ENCODE peak calls at places on chromosomes 5 and 9, in six cellular contexts. One of them, this sample, is unnamed.

GRCh38 chr9:130138791-130139190 is 33.4 kb upstream of the NCS1 start:
- DNase-seq in H1: no peak
- DNase-seq in A549: no peak
- DNase-seq in endothelial cell of umbilical vein: peak
- DNase-seq in WTC11: no peak
- DNase-seq in HCT116: no peak
- DNase-seq in this sample: no peak

GRCh38 chr5:158456756-158457155 is 597.8 kb upstream of the CLINT1 start:
- DNase-seq in A549: peak
- DNase-seq in WTC11: no peak
- DNase-seq in endothelial cell of umbilical vein: peak
- DNase-seq in H1: no peak
- DNase-seq in HCT116: no peak
- DNase-seq in this sample: peak

GRCh38 chr5:14032944-14033343 is 88.5 kb upstream of the DNAH5 start:
- DNase-seq in endothelial cell of umbilical vein: no peak
- DNase-seq in H1: no peak
- DNase-seq in A549: no peak
- DNase-seq in WTC11: no peak
- DNase-seq in HCT116: peak
- DNase-seq in this sample: no peak

GRCh38 chr5:110441035-110441434 is 285.4 kb downstream of the TMEM232 start:
- DNase-seq in HCT116: peak
- DNase-seq in A549: no peak
- DNase-seq in endothelial cell of umbilical vein: no peak
- DNase-seq in H1: no peak
- DNase-seq in WTC11: peak
- DNase-seq in this sample: peak

GRCh38 chr5:146048994-146049703 is 56.2 kb downstream of the PLAC8L1 start:
- DNase-seq in A549: peak
- DNase-seq in H1: peak
- DNase-seq in endothelial cell of umbilical vein: peak
- DNase-seq in WTC11: peak
- DNase-seq in HCT116: peak
- DNase-seq in this sample: peak

GRCh38 chr9:99582768-99583167 is 238.9 kb upstream of the NR4A3 start:
- DNase-seq in H1: no peak
- DNase-seq in HCT116: no peak
- DNase-seq in WTC11: no peak
- DNase-seq in endothelial cell of umbilical vein: no peak
- DNase-seq in A549: no peak
- DNase-seq in this sample: no peak

GRCh38 chr5:39521945-39522590 is 97.3 kb upstream of the DAB2 start:
- DNase-seq in H1: no peak
- DNase-seq in A549: no peak
- DNase-seq in WTC11: no peak
- DNase-seq in HCT116: no peak
- DNase-seq in endothelial cell of umbilical vein: no peak
- DNase-seq in this sample: no peak

GRCh38 chr9:94757158-94757557 is 30.7 kb downstream of the AOPEP start:
- DNase-seq in H1: no peak
- DNase-seq in A549: no peak
- DNase-seq in WTC11: no peak
- DNase-seq in HCT116: no peak
- DNase-seq in endothelial cell of umbilical vein: no peak
- DNase-seq in this sample: no peak

GRCh38 chr5:95842955-95843544 is 20.5 kb upstream of the GLRX start:
- DNase-seq in H1: no peak
- DNase-seq in endothelial cell of umbilical vein: peak
- DNase-seq in A549: no peak
- DNase-seq in WTC11: no peak
- DNase-seq in HCT116: no peak
- DNase-seq in this sample: peak

GRCh38 chr9:135927195-135928013 is 20.1 kb upstream of the CAMSAP1 start:
- DNase-seq in A549: no peak
- DNase-seq in HCT116: no peak
- DNase-seq in WTC11: no peak
- DNase-seq in endothelial cell of umbilical vein: no peak
- DNase-seq in H1: no peak
- DNase-seq in this sample: no peak

GRCh38 chr5:151740958-151741373 is 17.5 kb downstream of the ATOX1 start:
- DNase-seq in HCT116: no peak
- DNase-seq in H1: no peak
- DNase-seq in endothelial cell of umbilical vein: peak
- DNase-seq in WTC11: no peak
- DNase-seq in A549: no peak
- DNase-seq in this sample: no peak

GRCh38 chr9:133942206-133942975 is 49.7 kb downstream of the VAV2 start:
- DNase-seq in H1: no peak
- DNase-seq in endothelial cell of umbilical vein: no peak
- DNase-seq in A549: no peak
- DNase-seq in HCT116: no peak
- DNase-seq in WTC11: no peak
- DNase-seq in this sample: no peak

GRCh38 chr5:154097031-154097430 is 58.3 kb downstream of the MFAP3 start:
- DNase-seq in HCT116: no peak
- DNase-seq in H1: no peak
- DNase-seq in endothelial cell of umbilical vein: no peak
- DNase-seq in A549: no peak
- DNase-seq in WTC11: no peak
- DNase-seq in this sample: peak

GRCh38 chr5:40027395-40027794 is 602.6 kb upstream of the DAB2 start:
- DNase-seq in A549: no peak
- DNase-seq in HCT116: no peak
- DNase-seq in WTC11: no peak
- DNase-seq in endothelial cell of umbilical vein: no peak
- DNase-seq in H1: no peak
- DNase-seq in this sample: no peak

GRCh38 chr9:135526730-135527571 is 5.7 kb downstream of the LCN1 start:
- DNase-seq in WTC11: peak
- DNase-seq in A549: peak
- DNase-seq in endothelial cell of umbilical vein: no peak
- DNase-seq in H1: peak
- DNase-seq in HCT116: no peak
- DNase-seq in this sample: peak

GRCh38 chr9:26856413-26857032 is 36.1 kb downstream of the CAAP1 start:
- DNase-seq in endothelial cell of umbilical vein: peak
- DNase-seq in WTC11: peak
- DNase-seq in H1: no peak
- DNase-seq in HCT116: peak
- DNase-seq in A549: peak
- DNase-seq in this sample: peak

GRCh38 chr9:92637886-92638620 is 31.9 kb downstream of the IPPK start:
- DNase-seq in H1: no peak
- DNase-seq in endothelial cell of umbilical vein: no peak
- DNase-seq in WTC11: no peak
- DNase-seq in HCT116: no peak
- DNase-seq in A549: no peak
- DNase-seq in this sample: no peak

GRCh38 chr9:73782166-73782565 is 630.5 kb downstream of the ANXA1 start:
- DNase-seq in H1: no peak
- DNase-seq in A549: no peak
- DNase-seq in endothelial cell of umbilical vein: no peak
- DNase-seq in HCT116: no peak
- DNase-seq in WTC11: no peak
- DNase-seq in this sample: peak

GRCh38 chr9:137314561-137315560 is 12.8 kb upstream of the NRARP start:
- DNase-seq in H1: no peak
- DNase-seq in A549: no peak
- DNase-seq in WTC11: no peak
- DNase-seq in endothelial cell of umbilical vein: no peak
- DNase-seq in HCT116: no peak
- DNase-seq in this sample: no peak

GRCh38 chr9:93652604-93653592 is 76.5 kb downstream of the PHF2 start:
- DNase-seq in WTC11: peak
- DNase-seq in HCT116: no peak
- DNase-seq in endothelial cell of umbilical vein: no peak
- DNase-seq in H1: no peak
- DNase-seq in A549: no peak
- DNase-seq in this sample: no peak

GRCh38 chr9:99239341-99240055 is 17.4 kb downstream of the SEC61B start:
- DNase-seq in endothelial cell of umbilical vein: no peak
- DNase-seq in WTC11: no peak
- DNase-seq in HCT116: no peak
- DNase-seq in A549: no peak
- DNase-seq in H1: no peak
- DNase-seq in this sample: no peak

GRCh38 chr9:92638621-92639101 is 31.3 kb downstream of the IPPK start:
- DNase-seq in H1: no peak
- DNase-seq in HCT116: no peak
- DNase-seq in endothelial cell of umbilical vein: no peak
- DNase-seq in A549: no peak
- DNase-seq in WTC11: no peak
- DNase-seq in this sample: no peak

GRCh38 chr5:106414342-106414741 is 1256.4 kb downstream of the EFNA5 start:
- DNase-seq in H1: no peak
- DNase-seq in WTC11: no peak
- DNase-seq in A549: no peak
- DNase-seq in HCT116: no peak
- DNase-seq in endothelial cell of umbilical vein: no peak
- DNase-seq in this sample: no peak

GRCh38 chr9:135827301-135827700 is 80.0 kb downstream of the CAMSAP1 start:
- DNase-seq in endothelial cell of umbilical vein: no peak
- DNase-seq in H1: no peak
- DNase-seq in A549: no peak
- DNase-seq in WTC11: no peak
- DNase-seq in HCT116: no peak
- DNase-seq in this sample: no peak

DNA sequence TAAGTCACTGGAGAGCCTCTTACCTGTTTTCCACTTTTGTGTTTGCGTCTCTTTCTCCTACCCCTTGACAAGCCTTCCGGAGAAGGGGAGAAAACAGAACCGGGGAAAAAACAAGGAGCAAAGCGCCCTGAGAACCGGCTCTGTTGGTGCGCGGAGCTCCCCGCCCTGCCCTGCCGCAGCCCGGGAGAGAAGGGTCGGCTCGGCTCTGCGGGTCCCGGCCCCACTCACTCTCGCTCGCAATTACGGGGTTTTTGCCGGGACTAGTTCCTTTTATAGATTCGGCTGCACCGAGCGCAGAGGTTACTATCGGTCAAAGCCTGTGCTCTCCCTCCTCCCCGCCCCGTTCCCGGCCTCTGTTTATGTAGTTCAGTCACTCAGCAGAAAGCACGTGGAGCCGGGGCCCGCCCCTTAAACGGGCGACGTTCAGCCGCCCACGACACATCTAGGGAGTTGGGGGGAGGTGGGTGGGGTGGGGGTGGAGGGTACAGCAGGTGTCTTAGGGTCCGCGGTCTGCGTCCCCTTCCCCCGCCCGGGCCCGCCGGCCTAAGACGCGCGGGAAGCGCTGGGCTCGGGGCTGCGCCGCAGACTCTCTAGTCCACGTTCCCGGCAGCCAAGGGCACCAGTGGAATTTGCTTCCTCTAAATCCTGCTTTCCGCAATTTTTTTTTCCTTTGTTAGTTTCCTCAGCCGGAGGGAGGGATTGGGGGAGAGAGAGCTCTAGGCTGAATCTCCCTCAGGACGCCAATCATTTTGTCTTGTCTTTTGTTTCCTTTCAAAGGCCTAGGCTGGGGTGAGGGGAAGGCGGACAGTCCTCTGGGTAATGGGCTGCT is at the start of gene ABCA1:
- DNase-seq in endothelial cell of umbilical vein: peak
- DNase-seq in WTC11: peak
- DNase-seq in HCT116: peak
- DNase-seq in H1: peak
- DNase-seq in A549: peak
- DNase-seq in this sample: peak
- TF ChIP-seq MAX in endothelial cell of umbilical vein: peak
- TF ChIP-seq MAX in WTC11: peak
- TF ChIP-seq MAX in HCT116: peak
- TF ChIP-seq MAX in H1: peak
- TF ChIP-seq MAX in A549: peak
- TF ChIP-seq MAX in this sample: peak

DNA sequence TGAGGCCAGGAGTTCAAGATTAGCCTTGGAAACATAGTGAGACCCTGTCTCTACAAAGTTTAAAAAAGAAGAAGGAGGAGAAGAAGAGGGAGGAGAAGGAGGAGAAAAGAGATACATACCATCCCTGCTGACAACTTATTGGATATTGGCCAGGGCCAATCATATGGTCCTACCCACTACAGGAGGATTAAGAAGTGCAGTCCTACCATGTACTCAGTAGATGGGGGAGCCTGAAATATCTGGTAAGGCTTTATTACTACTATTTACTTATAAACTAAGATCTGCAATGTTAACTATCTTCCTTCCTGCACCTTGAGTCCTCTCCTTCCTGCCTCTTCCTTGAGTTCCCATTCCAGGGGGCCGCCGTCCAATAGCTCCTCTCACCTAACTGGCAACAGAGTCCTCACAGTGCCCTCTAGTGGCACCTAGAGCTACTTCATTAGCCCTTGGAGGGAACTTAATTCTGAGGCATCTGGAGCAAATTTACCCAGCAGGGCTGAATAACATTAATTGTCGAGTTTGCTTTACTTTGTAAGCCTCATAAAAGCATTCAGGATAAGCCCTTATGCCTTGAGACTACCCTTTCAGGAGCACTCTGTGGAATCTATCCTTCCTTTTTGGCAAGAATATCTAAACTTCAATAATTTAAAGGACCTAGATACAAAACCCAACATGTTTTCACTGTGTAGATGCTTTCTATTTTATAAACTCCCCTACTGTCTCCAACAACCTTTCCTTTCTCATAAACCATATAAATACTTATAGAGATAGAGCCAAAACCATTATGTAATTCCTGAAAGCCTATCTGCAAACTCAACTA is 39.1 kb upstream of the RANBP6 start:
- DNase-seq in H1: peak
- DNase-seq in WTC11: peak
- DNase-seq in endothelial cell of umbilical vein: peak
- DNase-seq in HCT116: peak
- DNase-seq in A549: peak
- DNase-seq in this sample: peak
- TF ChIP-seq MAX in H1: no peak
- TF ChIP-seq MAX in WTC11: no peak
- TF ChIP-seq MAX in endothelial cell of umbilical vein: no peak
- TF ChIP-seq MAX in HCT116: no peak
- TF ChIP-seq MAX in A549: no peak
- TF ChIP-seq MAX in this sample: no peak

DNA sequence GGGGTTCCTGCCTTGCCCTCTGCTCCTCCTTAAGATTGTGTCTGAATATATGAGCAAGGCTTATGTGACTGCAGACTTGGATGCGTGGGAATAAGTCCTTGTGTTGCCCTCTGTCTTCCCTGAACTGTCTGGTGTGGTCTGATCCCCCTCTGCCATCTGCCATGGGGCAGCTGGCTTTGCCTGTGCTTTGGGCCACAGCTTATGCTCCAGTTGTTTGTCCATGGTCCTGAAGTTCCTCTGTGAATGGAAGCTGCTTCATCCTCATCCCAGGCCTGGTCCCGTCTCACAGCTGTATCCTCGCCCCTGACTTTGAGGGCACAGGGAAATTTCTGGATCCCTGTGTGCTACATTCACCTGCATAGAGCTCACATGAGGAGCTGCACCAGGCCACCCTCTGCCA is 14.7 kb downstream of the IL31RA start:
- DNase-seq in HCT116: no peak
- DNase-seq in A549: no peak
- DNase-seq in endothelial cell of umbilical vein: peak
- DNase-seq in WTC11: no peak
- DNase-seq in H1: no peak
- DNase-seq in this sample: peak
- TF ChIP-seq MAX in HCT116: no peak
- TF ChIP-seq MAX in A549: no peak
- TF ChIP-seq MAX in endothelial cell of umbilical vein: no peak
- TF ChIP-seq MAX in WTC11: no peak
- TF ChIP-seq MAX in H1: no peak
- TF ChIP-seq MAX in this sample: no peak

GRCh38 chr5:52661903-52662302 is 125.8 kb upstream of the ITGA1 start:
- DNase-seq in H1: no peak
- DNase-seq in A549: no peak
- DNase-seq in WTC11: no peak
- DNase-seq in HCT116: no peak
- DNase-seq in endothelial cell of umbilical vein: no peak
- DNase-seq in this sample: no peak
- TF ChIP-seq MAX in H1: no peak
- TF ChIP-seq MAX in A549: no peak
- TF ChIP-seq MAX in WTC11: no peak
- TF ChIP-seq MAX in HCT116: no peak
- TF ChIP-seq MAX in endothelial cell of umbilical vein: no peak
- TF ChIP-seq MAX in this sample: no peak

This sample was measured in NB4.